ENCODE peak calls at places on chromosomes 1 and 21, in five cellular contexts. S, I, E, T and V are unnamed samples.

GRCh38 chr1:167068761-167069160 is 21.4 kb downstream of the GPA33 start:
- DNase-seq in E (no peak), T (no peak), S (no peak), I (no peak), V (no peak)

GRCh38 chr1:46527474-46528296 is 23.8 kb downstream of the KNCN start:
- DNase-seq in S (peak), T (peak), I (no peak), E (peak), V (peak)

GRCh38 chr1:6998267-6998666 is 213.0 kb downstream of the CAMTA1 start:
- DNase-seq in S (no peak), I (no peak), T (no peak), E (peak), V (no peak)

GRCh38 chr1:210695041-210695440 is 366.3 kb downstream of the HHAT start:
- DNase-seq in T (no peak), E (no peak), I (no peak), S (no peak), V (no peak)

GRCh38 chr1:3076388-3076740 is 7.4 kb downstream of the PRDM16 start:
- DNase-seq in T (no peak), I (no peak), E (no peak), S (no peak), V (no peak)

GRCh38 chr1:204108312-204109141 is 35.6 kb downstream of the SOX13 start:
- DNase-seq in T (no peak), E (no peak), S (no peak), I (no peak), V (no peak)

GRCh38 chr1:47219590-47220220 is 12.3 kb downstream of the TAL1 start:
- DNase-seq in S (no peak), E (no peak), T (no peak), I (no peak), V (no peak)

GRCh38 chr1:6358757-6359567 is 34.6 kb downstream of the ACOT7 start:
- DNase-seq in E (peak), T (no peak), S (peak), I (peak), V (peak)

GRCh38 chr1:71414229-71414628 is 333.4 kb upstream of the ZRANB2 start:
- DNase-seq in T (no peak), E (no peak), S (no peak), I (no peak), V (no peak)

GRCh38 chr1:179327679-179328078 is 34.1 kb downstream of the SOAT1 start:
- DNase-seq in T (no peak), S (no peak), I (no peak), E (no peak), V (no peak)

GRCh38 chr1:30140566-30140965 is 582.8 kb downstream of the MATN1 start:
- DNase-seq in I (no peak), S (no peak), E (no peak), T (no peak), V (no peak)

GRCh38 chr1:14699596-14699995 is 101.1 kb downstream of the KAZN start:
- DNase-seq in I (no peak), T (no peak), S (no peak), E (no peak), V (no peak)

GRCh38 chr21:42561742-42562141 is 48.1 kb downstream of the SLC37A1 start:
- DNase-seq in S (peak), T (no peak), I (no peak), E (no peak), V (no peak)

GRCh38 chr1:109484519-109484975 is 842 bp downstream of the ATXN7L2 start:
- DNase-seq in S (peak), I (no peak), E (no peak), T (no peak), V (no peak)

GRCh38 chr1:187624812-187625542 is 796.2 kb downstream of the PLA2G4A start:
- DNase-seq in S (no peak), I (no peak), T (no peak), E (no peak), V (no peak)

GRCh38 chr1:213793482-213794067 is 194.2 kb upstream of the PROX1 start:
- DNase-seq in I (no peak), T (no peak), S (no peak), E (no peak), V (no peak)

GRCh38 chr1:21271550-21271949 is 18.7 kb downstream of the ECE1 start:
- DNase-seq in T (no peak), S (no peak), I (no peak), E (no peak), V (no peak)

GRCh38 chr1:211942583-211942982 is 92.8 kb downstream of the INTS7 start:
- DNase-seq in T (no peak), S (no peak), I (no peak), E (no peak), V (no peak)

GRCh38 chr1:29196863-29197589 is 15.3 kb upstream of the SRSF4 start:
- DNase-seq in T (no peak), I (peak), E (no peak), S (no peak), V (peak)

GRCh38 chr1:212545941-212546638 is 62.5 kb upstream of the ATF3 start:
- DNase-seq in S (no peak), I (no peak), E (no peak), T (no peak), V (no peak)

GRCh38 chr1:60255565-60255964 is 182.0 kb upstream of the C1orf87 start:
- DNase-seq in I (no peak), S (no peak), E (no peak), T (no peak), V (peak)

GRCh38 chr1:15272009-15272781 is 25.2 kb downstream of the FHAD1 start:
- DNase-seq in I (peak), S (peak), E (peak), T (peak), V (peak)

DNA sequence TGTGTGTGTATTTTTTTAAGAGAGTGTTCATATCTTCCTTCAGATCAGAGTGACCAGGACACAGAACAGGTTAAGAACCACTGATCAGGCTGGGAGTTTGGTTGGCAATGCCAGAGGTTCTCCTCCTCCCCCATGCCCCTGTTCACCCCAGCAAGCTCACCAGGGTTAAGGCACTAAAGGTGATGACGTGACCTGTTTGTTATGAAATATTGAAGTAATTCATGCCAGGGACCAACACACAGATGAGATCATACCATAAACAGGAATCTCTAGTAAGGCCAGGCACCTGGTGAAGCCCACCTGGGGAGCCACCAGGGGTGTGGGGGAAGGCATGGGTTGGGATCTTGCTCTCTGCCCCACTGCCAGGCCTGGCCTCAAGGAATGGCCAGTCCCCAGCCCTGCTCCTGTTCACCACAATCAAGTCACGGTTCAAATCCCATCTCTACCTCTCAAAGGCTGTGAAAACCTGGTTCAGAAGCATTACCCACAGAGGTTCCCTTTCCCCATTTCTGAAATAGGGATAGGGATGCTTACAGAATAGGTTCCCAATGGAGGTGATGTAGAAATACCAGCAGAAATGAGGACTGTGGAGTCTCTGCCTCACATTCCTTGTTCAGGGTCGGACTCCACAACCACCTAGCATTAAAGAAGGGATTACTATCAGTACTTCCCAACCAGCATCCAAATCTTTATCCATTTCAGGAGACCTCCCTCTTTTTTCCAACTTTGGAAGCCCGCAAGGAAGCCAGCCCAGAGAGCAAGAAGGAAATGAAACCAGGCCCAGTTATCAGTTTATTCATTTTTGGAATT is 2.4 kb downstream of the ID3 start:
- DNase-seq in T (no peak), I (no peak), S (peak), E (no peak), V (peak)
- H3K4me3 ChIP-seq in T (peak), I (peak), S (peak), E (peak), V (peak)

GRCh38 chr1:37849480-37849879 is 9.9 kb downstream of the MTF1 start:
- DNase-seq in I (no peak), S (no peak), E (no peak), T (no peak), V (no peak)

GRCh38 chr1:37841652-37842051 is 17.7 kb downstream of the MTF1 start:
- DNase-seq in I (no peak), S (no peak), T (no peak), E (no peak), V (no peak)

GRCh38 chr1:37845781-37846180 is 13.6 kb downstream of the MTF1 start:
- DNase-seq in S (no peak), E (no peak), T (no peak), I (no peak), V (no peak)

GRCh38 chr1:37846634-37847339 is 12.6 kb downstream of the MTF1 start:
- DNase-seq in T (no peak), E (no peak), S (no peak), I (no peak), V (no peak)

DNA sequence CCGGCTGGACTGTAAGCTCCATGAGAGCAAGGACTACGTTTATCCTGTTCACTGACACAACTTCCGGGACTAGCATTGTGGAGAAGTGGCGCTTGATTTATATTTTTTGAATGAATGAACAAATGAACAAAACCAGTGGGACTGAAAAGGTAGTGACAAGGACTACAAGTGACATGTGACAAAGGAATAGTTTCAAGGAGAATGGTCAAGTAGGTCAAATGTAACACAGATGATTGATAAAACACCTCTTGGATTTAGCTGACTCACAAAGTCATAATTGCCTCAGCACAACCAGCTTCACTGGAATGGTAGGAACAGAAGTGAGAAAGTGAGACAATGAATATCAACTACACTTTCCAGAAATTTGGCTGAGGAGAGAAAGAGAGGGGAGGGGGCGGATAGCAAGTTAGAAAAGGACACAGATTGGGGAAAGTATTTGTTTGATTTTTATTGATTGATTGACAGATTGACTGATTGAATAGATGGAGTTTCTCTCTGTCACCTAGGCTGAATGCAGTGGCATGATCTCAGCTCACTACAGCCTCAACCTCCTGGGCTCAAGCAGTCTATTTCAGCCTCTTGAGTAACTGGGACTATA is 14.2 kb downstream of the MTF1 start:
- DNase-seq in T (no peak), E (no peak), I (no peak), S (no peak), V (no peak)
- H3K4me3 ChIP-seq in T (no peak), E (no peak), I (no peak), S (no peak), V (no peak)

GRCh38 chr21:24023402-24023801 is 1583.9 kb downstream of the MRPL39 start:
- DNase-seq in E (no peak), S (no peak), T (no peak), I (no peak), V (no peak)

GRCh38 chr21:24025101-24025500 is 1582.2 kb downstream of the MRPL39 start:
- DNase-seq in T (no peak), S (no peak), E (no peak), I (no peak), V (no peak)

GRCh38 chr21:24023936-24024335 is 1583.3 kb downstream of the MRPL39 start:
- DNase-seq in S (no peak), I (no peak), T (no peak), E (no peak), V (no peak)
- H3K4me3 ChIP-seq in S (no peak), I (no peak), T (no peak), E (no peak), V (no peak)

GRCh38 chr1:169090308-169090899 is 16.1 kb upstream of the ATP1B1 start:
- DNase-seq in E (no peak), I (no peak), S (no peak), T (no peak), V (no peak)

GRCh38 chr1:169087876-169088275 is 18.6 kb upstream of the ATP1B1 start:
- DNase-seq in I (no peak), S (no peak), T (no peak), E (no peak), V (no peak)

GRCh38 chr1:169089776-169090175 is 16.7 kb upstream of the ATP1B1 start:
- DNase-seq in T (no peak), E (no peak), I (no peak), S (no peak), V (no peak)

GRCh38 chr1:169085911-169086310 is 20.6 kb upstream of the ATP1B1 start:
- DNase-seq in E (no peak), I (no peak), S (no peak), T (no peak), V (no peak)

GRCh38 chr1:169086603-169087455 is 19.7 kb upstream of the ATP1B1 start:
- DNase-seq in I (no peak), T (no peak), S (no peak), E (no peak), V (peak)
- H3K4me3 ChIP-seq in I (no peak), T (no peak), S (no peak), E (no peak), V (no peak)

DNA sequence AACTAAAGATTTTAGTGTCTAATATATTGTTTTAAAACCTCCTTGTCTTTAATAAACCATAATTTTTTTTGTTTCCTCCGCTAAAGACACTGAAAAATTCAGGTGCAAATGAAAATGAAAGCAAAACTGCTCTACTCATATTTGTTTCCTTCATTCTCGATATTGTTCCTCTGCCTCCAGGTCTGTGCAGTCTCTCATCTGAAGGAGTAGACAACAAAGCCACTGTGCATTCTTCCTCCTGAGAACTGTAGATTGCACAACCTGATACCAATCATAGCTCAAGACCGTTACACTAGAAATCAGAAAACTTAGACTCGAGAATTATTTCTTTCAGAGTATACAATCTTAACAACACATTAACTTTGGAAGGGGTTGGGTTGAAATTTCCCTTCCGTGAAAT is 373.1 kb upstream of the CXADR start:
- DNase-seq in I (no peak), S (no peak), E (no peak), T (no peak), V (no peak)
- H3K4me3 ChIP-seq in I (no peak), S (peak), E (peak), T (no peak), V (no peak)

DNA sequence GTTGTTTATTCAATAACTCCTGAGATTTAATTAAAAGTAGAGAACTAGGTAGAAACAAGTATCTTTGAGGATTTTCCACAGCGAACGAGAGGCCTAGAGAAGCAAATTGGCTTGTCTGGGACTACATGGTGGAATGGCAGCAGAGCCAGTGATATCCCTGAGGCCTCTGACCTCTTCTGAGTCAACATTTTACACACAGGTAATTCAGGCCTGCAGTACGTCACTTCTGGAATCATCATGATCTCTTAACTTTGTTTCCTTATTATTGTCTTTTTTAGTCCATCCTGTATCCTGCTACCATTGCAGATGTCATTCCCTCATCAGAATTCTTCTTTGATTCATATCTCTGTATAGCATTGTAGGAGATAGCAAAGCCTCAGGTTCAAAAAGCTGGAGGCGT is 9.9 kb downstream of the SPRTN start:
- DNase-seq in T (no peak), I (no peak), E (no peak), S (no peak), V (no peak)
- H3K4me3 ChIP-seq in T (no peak), I (no peak), E (no peak), S (no peak), V (no peak)

GRCh38 chr21:43778469-43779335 is 2.6 kb upstream of the CSTB start:
- DNase-seq in I (no peak), T (no peak), S (no peak), E (no peak), V (no peak)
- H3K4me3 ChIP-seq in I (no peak), T (no peak), S (no peak), E (no peak), V (no peak)

GRCh38 chr21:15740383-15740782 is 10.6 kb downstream of the USP25 start:
- DNase-seq in S (no peak), I (no peak), E (no peak), T (no peak), V (no peak)
- H3K4me3 ChIP-seq in S (no peak), I (no peak), E (no peak), T (no peak), V (no peak)